ENCODE peak calls at places on chromosome 5, in nine cellular contexts. N is colonic mucosa, L is adipocyte, T is MM.1S, Z is GM23248, F is HepG2, A is fibroblast of lung, E is endodermal cell, P is H1. U is an unnamed sample.

GRCh38 chr5:132419517-132420468 is 50.3 kb downstream of the SLC22A5 start:
- DNase-seq in N (peak; percentile 79), L (peak; percentile 87), T (peak; percentile 89), Z (peak; percentile 83), F (peak; percentile 54), A (peak; percentile 80), E (peak; percentile 92), P (peak; percentile 84), U (peak; percentile 86)

GRCh38 chr5:7850533-7851239 is at the start of gene CFAP90:
- DNase-seq in N (peak; percentile 29), L (peak; percentile 67), T (no peak), Z (peak; percentile 64), F (peak; percentile 49), A (peak; percentile 38), E (peak; percentile 98), P (peak; percentile 93), U (peak; percentile 91)

GRCh38 chr5:151766975-151767374 is 4.8 kb upstream of the G3BP1 start:
- DNase-seq in N (no peak), L (no peak), T (no peak), Z (no peak), F (no peak), A (no peak), E (no peak), P (no peak), U (no peak)

GRCh38 chr5:98772415-98773213 is 849 bp upstream of the RGMB start:
- DNase-seq in N (peak; percentile 91), L (peak; percentile 91), T (peak; percentile 54), Z (peak; percentile 56), F (peak; percentile 62), A (peak; percentile 91), E (peak; percentile 93), P (no peak), U (peak; percentile 90)

GRCh38 chr5:64939772-64940510 is 171.2 kb downstream of the CWC27 start:
- DNase-seq in N (peak; percentile 64), L (peak; percentile 27), T (no peak), Z (peak; percentile 54), F (peak; percentile 79), A (peak; percentile 79), E (peak; percentile 70), P (peak; percentile 53), U (peak; percentile 51)

GRCh38 chr5:90518666-90519065 is 10.7 kb downstream of the LYSMD3 start:
- DNase-seq in N (no peak), L (no peak), T (peak; percentile 71), Z (peak; percentile 28), F (no peak), A (no peak), E (no peak), P (no peak), U (no peak)

GRCh38 chr5:121315786-121316185 is 535.9 kb upstream of the FTMT start:
- DNase-seq in N (no peak), L (no peak), T (no peak), Z (no peak), F (no peak), A (no peak), E (no peak), P (no peak), U (no peak)

GRCh38 chr5:111221139-111221538 is 3.0 kb upstream of the CAMK4 start:
- DNase-seq in N (no peak), L (no peak), T (no peak), Z (no peak), F (no peak), A (no peak), E (no peak), P (no peak), U (no peak)

GRCh38 chr5:159901772-159902171 is 14.5 kb upstream of the ADRA1B start:
- DNase-seq in N (no peak), L (no peak), T (no peak), Z (no peak), F (no peak), A (no peak), E (no peak), P (no peak), U (no peak)

GRCh38 chr5:73540192-73540591 is 25.2 kb downstream of the ANKRA2 start:
- DNase-seq in N (no peak), L (peak; percentile 22), T (no peak), Z (peak; percentile 91), F (peak; percentile 50), A (peak; percentile 32), E (no peak), P (no peak), U (no peak)

GRCh38 chr5:75568202-75568601 is 43.1 kb upstream of the ANKDD1B start:
- DNase-seq in N (no peak), L (no peak), T (no peak), Z (no peak), F (no peak), A (no peak), E (no peak), P (no peak), U (no peak)

GRCh38 chr5:95743877-95744276 is 12.7 kb downstream of the RHOBTB3 start:
- DNase-seq in N (no peak), L (no peak), T (no peak), Z (no peak), F (no peak), A (no peak), E (no peak), P (no peak), U (no peak)

GRCh38 chr5:72178910-72179815 is 71.9 kb downstream of the MAP1B start:
- DNase-seq in N (peak; percentile 27), L (peak; percentile 90), T (no peak), Z (peak; percentile 97), F (no peak), A (peak; percentile 91), E (peak; percentile 61), P (no peak), U (peak; percentile 85)

GRCh38 chr5:162240734-162241133 is 173.2 kb downstream of the GABRG2 start:
- DNase-seq in N (no peak), L (no peak), T (no peak), Z (no peak), F (no peak), A (no peak), E (peak; percentile 54), P (no peak), U (no peak)

DNA sequence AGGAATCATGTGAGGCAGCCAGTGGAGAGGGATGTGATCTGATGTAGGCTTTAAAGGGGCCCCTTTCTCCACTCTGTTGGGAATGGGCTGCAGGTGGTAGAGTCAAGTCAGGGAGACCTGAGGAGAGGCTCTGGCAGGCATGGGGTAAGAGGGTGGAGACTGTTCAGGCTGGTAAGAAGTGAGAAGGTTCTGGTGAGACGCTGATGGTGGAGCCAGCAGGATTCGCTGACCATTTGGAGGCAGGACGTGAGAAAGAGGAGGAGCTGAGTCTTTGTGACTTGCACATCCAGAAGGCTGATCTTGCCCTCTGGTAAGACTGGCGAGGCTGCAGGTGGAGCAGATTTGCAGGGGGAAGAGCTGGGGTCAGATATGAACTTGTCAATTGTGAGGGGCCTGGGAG is 248.0 kb downstream of the NSG2 start:
- DNase-seq in N (no peak), L (no peak), T (no peak), Z (no peak), F (no peak), A (no peak), E (peak; percentile 45), P (peak; percentile 20), U (no peak)
- H3K9ac ChIP-seq in N (no peak overlapping the region), L (no peak overlapping the region), T (no peak overlapping the region), Z (no peak overlapping the region), F (no peak overlapping the region), A (no peak overlapping the region), E (no peak overlapping the region), P (no peak overlapping the region), U (no peak overlapping the region)

GRCh38 chr5:31471040-31471439 is 60.9 kb downstream of the DROSHA start:
- DNase-seq in N (no peak), L (no peak), T (no peak), Z (peak; percentile 27), F (no peak), A (peak; percentile 3), E (no peak), P (no peak), U (no peak)
- H3K36me3 ChIP-seq in N (no peaks in the 10 kb centered on the region), L (peaks cover 41% of the 10 kb centered on the region), T (no peaks in the 10 kb centered on the region), Z (peaks cover 6% of the 10 kb centered on the region), F (peaks cover 31% of the 10 kb centered on the region), A (no peaks in the 10 kb centered on the region), E (peaks cover 73% of the 10 kb centered on the region), P (no peaks in the 10 kb centered on the region), U (peaks cover 19% of the 10 kb centered on the region)

DNA sequence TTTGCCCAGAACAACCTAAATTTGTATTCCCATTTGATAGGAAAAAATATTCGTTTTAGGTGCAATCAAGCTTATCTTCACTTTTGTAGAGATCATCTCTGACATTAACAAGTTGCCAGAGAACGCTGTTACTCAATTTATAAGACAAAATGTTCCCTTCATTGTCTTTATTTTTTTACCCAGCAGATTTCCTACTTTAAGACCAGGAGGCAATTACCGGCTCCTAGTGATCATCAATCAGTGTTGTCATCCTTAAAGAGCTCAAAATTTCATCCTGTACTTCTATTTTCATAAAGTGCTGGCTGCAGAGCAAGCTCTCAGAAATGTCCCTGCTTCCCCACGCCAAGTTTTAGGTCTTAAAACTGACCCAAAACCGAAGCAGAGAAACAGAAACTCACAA is 82.9 kb downstream of the PJA2 start:
- DNase-seq in N (no peak), L (no peak), T (no peak), Z (no peak), F (no peak), A (no peak), E (no peak), P (no peak), U (no peak)
- H3K9ac ChIP-seq in N (no peak overlapping the region), L (peak overlapping the region; percentile 32), T (no peak overlapping the region), Z (no peak overlapping the region), F (no peak overlapping the region), A (no peak overlapping the region), E (no peak overlapping the region), P (no peak overlapping the region), U (no peak overlapping the region)

DNA sequence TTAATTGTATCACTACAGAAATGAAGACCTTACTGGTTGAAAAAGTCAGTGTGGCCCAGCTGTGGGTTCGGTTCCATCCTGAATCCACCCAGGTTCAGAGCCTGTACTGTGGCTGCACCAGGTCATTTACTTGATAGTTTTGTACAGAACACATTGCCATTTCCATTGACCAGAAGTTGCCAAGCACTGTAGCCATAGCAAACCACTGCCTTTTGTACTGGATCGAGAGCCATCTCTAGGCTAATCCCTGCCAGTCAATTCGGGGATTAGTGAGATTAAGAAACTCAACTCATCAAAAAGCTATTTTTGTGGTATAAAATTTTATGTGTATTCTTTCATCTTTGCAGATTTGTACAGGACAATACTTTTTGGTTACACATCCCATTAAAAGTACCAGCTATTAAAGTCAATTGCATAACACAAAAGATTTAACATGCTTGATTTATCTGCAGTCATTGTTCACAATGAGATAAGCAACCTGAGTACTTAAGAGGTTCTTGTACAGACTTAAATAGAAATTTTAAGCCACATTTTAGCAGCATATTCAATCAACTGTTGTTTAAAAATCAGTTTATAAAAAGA is 108.5 kb upstream of the OTULINL start:
- DNase-seq in N (no peak), L (no peak), T (no peak), Z (no peak), F (no peak), A (no peak), E (no peak), P (no peak), U (no peak)
- H3K36me3 ChIP-seq in N (no peaks in the 10 kb centered on the region), L (peaks cover 98% of the 10 kb centered on the region), T (no peaks in the 10 kb centered on the region), Z (peaks cover 91% of the 10 kb centered on the region), F (peaks cover 59% of the 10 kb centered on the region), A (peaks cover 33% of the 10 kb centered on the region), E (peaks cover 49% of the 10 kb centered on the region), P (peaks cover 2% of the 10 kb centered on the region), U (peaks cover 7% of the 10 kb centered on the region)

DNA sequence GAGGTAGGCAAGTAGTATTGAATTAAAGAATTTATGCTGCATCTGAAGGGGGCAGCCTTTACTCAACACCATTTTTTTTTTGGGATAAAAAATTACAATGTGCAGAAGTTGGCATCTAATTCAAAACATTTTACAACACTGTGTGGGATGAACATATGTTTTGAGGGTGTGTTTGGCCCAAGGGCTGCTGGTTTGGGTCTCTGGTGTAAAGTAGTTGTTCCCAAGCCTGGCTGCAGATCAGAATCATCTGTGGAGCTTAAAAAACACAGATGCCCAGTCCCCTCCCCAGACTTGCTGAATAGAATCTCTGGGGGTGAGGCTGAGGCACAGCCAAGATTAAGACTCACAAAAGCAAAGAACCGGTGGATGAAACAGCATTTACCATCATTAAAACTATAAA is 33.0 kb upstream of the PDZD2 start:
- DNase-seq in N (no peak), L (no peak), T (no peak), Z (no peak), F (no peak), A (no peak), E (no peak), P (no peak), U (no peak)
- H3K9ac ChIP-seq in N (no peak overlapping the region), L (no peak overlapping the region), T (no peak overlapping the region), Z (no peak overlapping the region), F (no peak overlapping the region), A (no peak overlapping the region), E (no peak overlapping the region), P (no peak overlapping the region), U (no peak overlapping the region)

U was measured in kidney.